ENCODE peak calls at places on chromosomes 3 and 15, in seven cellular contexts. C is ureter; V is IMR-90; S is activated CD8-positive, alpha-beta memory T cell treated with anti-CD3 and anti-CD28 coated beads, Interleukin-2, amount 10 ng/mL, durations not matched to agents 7 days and 5 days; J is Calu3; P is stimulated activated effector memory CD8-positive, alpha-beta T cell treated with anti-CD3 and anti-CD28 coated beads, Interleukin-12 subunit alpha, Interleukin-12 subunit beta, amount 100 ng/mL, for 72 hours; Y is GM19239. K is an unnamed sample.

GRCh38 chr3:13053425-13053824 is 19.8 kb downstream of the IQSEC1 start:
- DNase-seq in C (no peak), V (no peak), S (no peak), J (no peak), P (no peak), Y (no peak), K (no peak)

GRCh38 chr15:86231864-86232801 is 152.5 kb downstream of the AGBL1 start:
- DNase-seq in C (no peak), V (no peak), S (peak), J (peak), P (peak), Y (no peak), K (no peak)

GRCh38 chr15:31537770-31538592 is 211.3 kb downstream of the KLF13 start:
- DNase-seq in C (no peak), V (no peak), S (no peak), J (no peak), P (peak), Y (no peak), K (no peak)

GRCh38 chr15:74656935-74657535 is 38.8 kb downstream of the EDC3 start:
- DNase-seq in C (no peak), V (no peak), S (no peak), J (no peak), P (no peak), Y (no peak), K (no peak)

GRCh38 chr15:35321926-35322325 is 224.0 kb downstream of the DPH6 start:
- DNase-seq in C (no peak), V (no peak), S (no peak), J (no peak), P (no peak), Y (no peak), K (no peak)

GRCh38 chr3:185081516-185081915 is 71.3 kb downstream of the C3orf70 start:
- DNase-seq in C (no peak), V (peak), S (no peak), J (no peak), P (no peak), Y (no peak), K (no peak)

GRCh38 chr3:108132727-108133373 is 42.0 kb upstream of the CD47 start:
- DNase-seq in C (no peak), V (peak), S (no peak), J (no peak), P (no peak), Y (no peak), K (no peak)

GRCh38 chr3:107523361-107524213 is 825 bp downstream of the BBX start:
- DNase-seq in C (peak), V (peak), S (peak), J (peak), P (peak), Y (no peak), K (no peak)

GRCh38 chr15:79496838-79497237 is 64.7 kb downstream of the MINAR1 start:
- DNase-seq in C (no peak), V (no peak), S (no peak), J (no peak), P (no peak), Y (no peak), K (no peak)

GRCh38 chr3:161305095-161305991 is 66.0 kb downstream of the SPTSSB start:
- DNase-seq in C (no peak), V (peak), S (no peak), J (peak), P (no peak), Y (no peak), K (no peak)

GRCh38 chr3:113531826-113532697 is at the start of gene SIDT1:
- DNase-seq in C (peak), V (no peak), S (peak), J (peak), P (peak), Y (no peak), K (peak)

GRCh38 chr15:34904527-34904926 is 65.0 kb downstream of the AQR start:
- DNase-seq in C (no peak), V (no peak), S (no peak), J (no peak), P (no peak), Y (no peak), K (no peak)

GRCh38 chr3:45628746-45629145 is 34.2 kb downstream of the LIMD1 start:
- DNase-seq in C (no peak), V (peak), S (no peak), J (no peak), P (no peak), Y (no peak), K (no peak)

GRCh38 chr3:72157782-72158638 is 373.1 kb upstream of the PROK2 start:
- DNase-seq in C (no peak), V (no peak), S (no peak), J (no peak), P (no peak), Y (no peak), K (no peak)

GRCh38 chr3:192986399-192986798 is 68.7 kb upstream of the MB21D2 start:
- DNase-seq in C (no peak), V (no peak), S (no peak), J (no peak), P (no peak), Y (no peak), K (no peak)

K was measured in GM12878.